ENCODE peak calls at places on chromosomes 3 and 15, in ten cellular contexts. K is tibial nerve, X is endodermal cell, P is transverse colon, A is neuronal stem cell, Y is mesendoderm, M is IMR-90, N is fibroblast of lung, L is A549, Q is aorta. B is an unnamed sample.

GRCh38 chr3:83193526-83193925 is 1432.1 kb upstream of the GBE1 start:
- DNase-seq in K (no peak), X (no peak), P (no peak), A (no peak), Y (peak; percentile 37), M (no peak), N (peak; percentile 73), L (no peak), Q (no peak), B (no peak)

GRCh38 chr3:97882975-97883598 is 61.3 kb downstream of the CRYBG3 start:
- DNase-seq in K (no peak), X (no peak), P (no peak), A (no peak), Y (no peak), M (peak; percentile 66), N (peak; percentile 79), L (no peak), Q (no peak), B (no peak)

GRCh38 chr15:89401636-89402252 is 67.1 kb upstream of the POLG start:
- DNase-seq in K (no peak), X (no peak), P (no peak), A (no peak), Y (no peak), M (peak; percentile 85), N (peak; percentile 48), L (peak; percentile 68), Q (no peak), B (no peak)

GRCh38 chr3:53518495-53518981 is 24.1 kb downstream of the CACNA1D start:
- DNase-seq in K (peak; percentile 45), X (no peak), P (no peak), A (no peak), Y (no peak), M (no peak), N (no peak), L (peak; percentile 48), Q (no peak), B (no peak)

GRCh38 chr15:101613130-101614000 is 38.8 kb downstream of the TM2D3 start:
- DNase-seq in K (peak; percentile 22), X (no peak), P (peak; percentile 80), A (no peak), Y (no peak), M (peak; percentile 31), N (peak; percentile 17), L (no peak), Q (peak; percentile 80), B (no peak)

GRCh38 chr3:55164876-55165275 is 237.0 kb upstream of the LRTM1 start:
- DNase-seq in K (no peak), X (no peak), P (no peak), A (no peak), Y (no peak), M (peak; percentile 60), N (peak; percentile 29), L (no peak), Q (no peak), B (no peak)

GRCh38 chr15:31317033-31317979 is 9.3 kb upstream of the KLF13 start:
- DNase-seq in K (no peak), X (no peak), P (no peak), A (no peak), Y (no peak), M (no peak), N (no peak), L (no peak), Q (no peak), B (no peak)

GRCh38 chr15:68384451-68385239 is 47.3 kb downstream of the ITGA11 start:
- DNase-seq in K (no peak), X (peak; percentile 29), P (no peak), A (no peak), Y (no peak), M (peak; percentile 92), N (peak; percentile 95), L (peak; percentile 69), Q (peak; percentile 81), B (no peak)

GRCh38 chr15:70264014-70264492 is 166.3 kb upstream of the TLE3 start:
- DNase-seq in K (no peak), X (no peak), P (no peak), A (no peak), Y (no peak), M (no peak), N (peak; percentile 84), L (no peak), Q (peak; percentile 55), B (no peak)

DNA sequence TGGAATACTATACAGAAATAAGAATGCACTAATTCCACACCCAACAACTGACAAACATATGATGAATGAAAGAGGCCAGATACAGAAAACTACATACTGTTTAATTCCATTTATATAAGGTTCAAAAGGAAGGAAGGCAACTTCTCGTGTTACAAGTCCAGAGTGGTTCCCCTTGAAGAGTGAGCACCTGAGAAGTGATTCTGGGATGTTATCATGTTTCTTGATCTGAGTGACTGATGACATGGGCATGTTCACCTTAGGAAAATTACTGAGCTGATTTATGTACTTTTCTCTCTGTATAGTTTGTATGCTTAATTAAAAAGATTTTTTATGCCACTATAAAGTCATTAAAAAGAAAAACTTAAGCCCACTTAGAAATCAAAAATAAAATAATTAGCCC is 13.6 kb downstream of the CCDC12 start:
- DNase-seq in K (no peak), X (no peak), P (no peak), A (no peak), Y (no peak), M (no peak), N (no peak), L (no peak), Q (no peak), B (no peak)
- H3K4me1 ChIP-seq in K (peaks cover 70% of the 10 kb centered on the region), X (peaks cover 28% of the 10 kb centered on the region), P (peaks cover 70% of the 10 kb centered on the region), A (peaks cover 13% of the 10 kb centered on the region), Y (peaks cover 15% of the 10 kb centered on the region), M (peaks cover 18% of the 10 kb centered on the region), N (peaks cover 4% of the 10 kb centered on the region), L (peaks cover 66% of the 10 kb centered on the region), Q (no peaks in the 10 kb centered on the region), B (peaks cover 57% of the 10 kb centered on the region)

GRCh38 chr3:72270730-72271129 is 485.8 kb upstream of the PROK2 start:
- DNase-seq in K (no peak), X (no peak), P (no peak), A (no peak), Y (no peak), M (no peak), N (no peak), L (no peak), Q (no peak), B (no peak)
- H3K4me1 ChIP-seq in K (peaks cover 71% of the 10 kb centered on the region), X (peaks cover 8% of the 10 kb centered on the region), P (peaks cover 35% of the 10 kb centered on the region), A (peaks cover 12% of the 10 kb centered on the region), Y (peaks cover 7% of the 10 kb centered on the region), M (peaks cover 21% of the 10 kb centered on the region), N (peaks cover 30% of the 10 kb centered on the region), L (peaks cover 19% of the 10 kb centered on the region), Q (no peaks in the 10 kb centered on the region), B (peaks cover 58% of the 10 kb centered on the region)

GRCh38 chr3:37903320-37903719 is 41.6 kb downstream of the CTDSPL start:
- DNase-seq in K (no peak), X (no peak), P (no peak), A (no peak), Y (no peak), M (no peak), N (no peak), L (no peak), Q (no peak), B (no peak)

GRCh38 chr3:37903734-37904133 is 42.1 kb downstream of the CTDSPL start:
- DNase-seq in K (no peak), X (no peak), P (no peak), A (no peak), Y (no peak), M (no peak), N (no peak), L (no peak), Q (no peak), B (no peak)

GRCh38 chr3:37905346-37905745 is 43.7 kb downstream of the CTDSPL start:
- DNase-seq in K (no peak), X (no peak), P (no peak), A (no peak), Y (no peak), M (no peak), N (no peak), L (no peak), Q (no peak), B (no peak)

GRCh38 chr3:37905987-37906674 is 44.5 kb downstream of the CTDSPL start:
- DNase-seq in K (no peak), X (no peak), P (no peak), A (no peak), Y (no peak), M (peak; percentile 65), N (peak; percentile 77), L (no peak), Q (no peak), B (no peak)

GRCh38 chr3:37904614-37905047 is 43.0 kb downstream of the CTDSPL start:
- DNase-seq in K (no peak), X (no peak), P (no peak), A (no peak), Y (peak; percentile 45), M (peak; percentile 75), N (peak; percentile 70), L (no peak), Q (no peak), B (no peak)
- H3K4me1 ChIP-seq in K (peaks cover 87% of the 10 kb centered on the region), X (peaks cover 14% of the 10 kb centered on the region), P (peaks cover 17% of the 10 kb centered on the region), A (peaks cover 37% of the 10 kb centered on the region), Y (peaks cover 6% of the 10 kb centered on the region), M (peaks cover 25% of the 10 kb centered on the region), N (peaks cover 18% of the 10 kb centered on the region), L (peaks cover 4% of the 10 kb centered on the region), Q (peaks cover 19% of the 10 kb centered on the region), B (peaks cover 31% of the 10 kb centered on the region)

GRCh38 chr3:112498916-112499315 is 356 bp downstream of the BTLA start:
- DNase-seq in K (no peak), X (no peak), P (no peak), A (no peak), Y (no peak), M (no peak), N (no peak), L (no peak), Q (no peak), B (no peak)

GRCh38 chr3:112500621-112501020 is 1.3 kb upstream of the BTLA start:
- DNase-seq in K (no peak), X (no peak), P (no peak), A (peak; percentile 8), Y (no peak), M (no peak), N (no peak), L (no peak), Q (no peak), B (no peak)

GRCh38 chr3:112496368-112497067 is 2.8 kb downstream of the BTLA start:
- DNase-seq in K (no peak), X (no peak), P (no peak), A (no peak), Y (no peak), M (no peak), N (no peak), L (no peak), Q (no peak), B (no peak)

GRCh38 chr3:112499328-112499727 is at the start of gene BTLA:
- DNase-seq in K (no peak), X (no peak), P (no peak), A (no peak), Y (no peak), M (no peak), N (no peak), L (no peak), Q (no peak), B (no peak)

DNA sequence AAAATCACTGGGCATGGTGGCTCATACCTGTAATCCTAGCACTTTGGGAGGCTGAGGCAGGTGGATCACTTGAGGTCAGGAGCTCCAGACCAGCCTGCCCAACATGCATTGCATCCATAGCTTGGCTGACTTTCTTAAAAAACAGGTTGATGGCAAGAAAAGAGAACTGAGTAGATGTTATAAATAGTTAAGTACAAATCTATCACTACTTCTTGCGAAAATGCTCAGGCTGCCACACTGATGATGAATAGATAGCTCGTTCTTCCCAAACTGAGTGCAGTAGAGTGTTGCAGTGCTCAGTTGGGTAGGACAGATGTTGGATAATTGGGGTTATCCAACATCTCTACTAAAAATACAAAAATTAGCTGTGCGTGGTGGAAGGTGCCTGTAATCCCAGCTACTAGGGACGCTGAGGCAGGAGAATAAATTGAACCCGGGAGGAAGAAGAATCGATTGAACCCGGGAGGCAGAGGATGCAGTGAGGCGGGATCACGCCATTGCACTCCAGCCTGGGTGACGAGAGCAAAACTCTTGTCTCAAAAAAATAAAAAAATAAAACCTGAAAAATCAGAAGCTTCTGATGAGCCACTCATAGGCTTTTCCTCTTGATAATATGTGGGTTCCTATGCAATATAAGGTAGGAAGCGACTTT is 1.2 kb downstream of the BTLA start:
- DNase-seq in K (no peak), X (no peak), P (no peak), A (no peak), Y (no peak), M (no peak), N (no peak), L (no peak), Q (no peak), B (no peak)
- H3K4me1 ChIP-seq in K (no peaks in the 10 kb centered on the region), X (no peaks in the 10 kb centered on the region), P (no peaks in the 10 kb centered on the region), A (no peaks in the 10 kb centered on the region), Y (no peaks in the 10 kb centered on the region), M (no peaks in the 10 kb centered on the region), N (no peaks in the 10 kb centered on the region), L (no peaks in the 10 kb centered on the region), Q (no peaks in the 10 kb centered on the region), B (no peaks in the 10 kb centered on the region)

B was measured in esophagus squamous epithelium.